ENCODE peak calls at places on chromosomes 11 and 22, in seven cellular contexts. One of them, this sample, is unnamed.

GRCh38 chr22:47605441-47605840 is 843.0 kb downstream of the TBC1D22A start:
- DNase-seq in putamen: no peak
- DNase-seq in SK-N-DZ: peak
- DNase-seq in nucleus accumbens: no peak
- DNase-seq in anterior cingulate cortex: no peak
- DNase-seq in COR-L47: peak
- DNase-seq in iris pigment epithelial cell: no peak
- DNase-seq in this sample: peak

GRCh38 chr11:217704-218103 is 10.2 kb downstream of the RIC8A start:
- DNase-seq in putamen: no peak
- DNase-seq in SK-N-DZ: no peak
- DNase-seq in nucleus accumbens: no peak
- DNase-seq in anterior cingulate cortex: no peak
- DNase-seq in COR-L47: no peak
- DNase-seq in iris pigment epithelial cell: no peak
- DNase-seq in this sample: no peak

GRCh38 chr11:76291576-76292526 is 85.5 kb upstream of the WNT11 start:
- DNase-seq in putamen: no peak
- DNase-seq in SK-N-DZ: no peak
- DNase-seq in nucleus accumbens: no peak
- DNase-seq in anterior cingulate cortex: no peak
- DNase-seq in COR-L47: peak
- DNase-seq in iris pigment epithelial cell: no peak
- DNase-seq in this sample: no peak

GRCh38 chr22:19442166-19442565 is 5.3 kb downstream of the C22orf39 start:
- DNase-seq in putamen: no peak
- DNase-seq in SK-N-DZ: no peak
- DNase-seq in nucleus accumbens: no peak
- DNase-seq in anterior cingulate cortex: no peak
- DNase-seq in COR-L47: no peak
- DNase-seq in iris pigment epithelial cell: peak
- DNase-seq in this sample: no peak

GRCh38 chr11:96257036-96257435 is 86.0 kb downstream of the MAML2 start:
- DNase-seq in putamen: no peak
- DNase-seq in SK-N-DZ: no peak
- DNase-seq in nucleus accumbens: no peak
- DNase-seq in anterior cingulate cortex: no peak
- DNase-seq in COR-L47: no peak
- DNase-seq in iris pigment epithelial cell: no peak
- DNase-seq in this sample: no peak

GRCh38 chr22:44085743-44086741 is 61.9 kb downstream of the PARVB start:
- DNase-seq in putamen: no peak
- DNase-seq in SK-N-DZ: peak
- DNase-seq in nucleus accumbens: no peak
- DNase-seq in anterior cingulate cortex: no peak
- DNase-seq in COR-L47: peak
- DNase-seq in iris pigment epithelial cell: peak
- DNase-seq in this sample: peak

GRCh38 chr11:11952036-11952435 is 56.4 kb downstream of the DKK3 start:
- DNase-seq in putamen: no peak
- DNase-seq in SK-N-DZ: no peak
- DNase-seq in nucleus accumbens: no peak
- DNase-seq in anterior cingulate cortex: no peak
- DNase-seq in COR-L47: no peak
- DNase-seq in iris pigment epithelial cell: no peak
- DNase-seq in this sample: no peak

GRCh38 chr22:44666207-44666585 is 35.8 kb upstream of the PRR5 start:
- DNase-seq in putamen: no peak
- DNase-seq in SK-N-DZ: no peak
- DNase-seq in nucleus accumbens: no peak
- DNase-seq in anterior cingulate cortex: no peak
- DNase-seq in COR-L47: no peak
- DNase-seq in iris pigment epithelial cell: no peak
- DNase-seq in this sample: no peak

GRCh38 chr11:29485641-29486040 is 531.2 kb downstream of the KCNA4 start:
- DNase-seq in putamen: no peak
- DNase-seq in SK-N-DZ: no peak
- DNase-seq in nucleus accumbens: no peak
- DNase-seq in anterior cingulate cortex: no peak
- DNase-seq in COR-L47: no peak
- DNase-seq in iris pigment epithelial cell: no peak
- DNase-seq in this sample: no peak

GRCh38 chr22:45891021-45891421 is 85.9 kb downstream of the WNT7B start:
- DNase-seq in putamen: no peak
- DNase-seq in SK-N-DZ: no peak
- DNase-seq in nucleus accumbens: no peak
- DNase-seq in anterior cingulate cortex: no peak
- DNase-seq in COR-L47: no peak
- DNase-seq in iris pigment epithelial cell: no peak
- DNase-seq in this sample: no peak

GRCh38 chr11:114232400-114233070 is 63.7 kb upstream of the NNMT start:
- DNase-seq in putamen: no peak
- DNase-seq in SK-N-DZ: no peak
- DNase-seq in nucleus accumbens: no peak
- DNase-seq in anterior cingulate cortex: no peak
- DNase-seq in COR-L47: no peak
- DNase-seq in iris pigment epithelial cell: no peak
- DNase-seq in this sample: no peak

GRCh38 chr11:107844041-107844440 is 14.5 kb downstream of the SLC35F2 start:
- DNase-seq in putamen: no peak
- DNase-seq in SK-N-DZ: no peak
- DNase-seq in nucleus accumbens: no peak
- DNase-seq in anterior cingulate cortex: no peak
- DNase-seq in COR-L47: no peak
- DNase-seq in iris pigment epithelial cell: peak
- DNase-seq in this sample: no peak

GRCh38 chr11:113528982-113529381 is 53.8 kb upstream of the DRD2 start:
- DNase-seq in putamen: no peak
- DNase-seq in SK-N-DZ: no peak
- DNase-seq in nucleus accumbens: no peak
- DNase-seq in anterior cingulate cortex: no peak
- DNase-seq in COR-L47: no peak
- DNase-seq in iris pigment epithelial cell: no peak
- DNase-seq in this sample: no peak

GRCh38 chr11:75388386-75389275 is 10.7 kb upstream of the RPS3 start:
- DNase-seq in putamen: peak
- DNase-seq in SK-N-DZ: peak
- DNase-seq in nucleus accumbens: peak
- DNase-seq in anterior cingulate cortex: peak
- DNase-seq in COR-L47: peak
- DNase-seq in iris pigment epithelial cell: peak
- DNase-seq in this sample: peak

GRCh38 chr11:1888347-1888753 is 3.3 kb downstream of the PRR33 start:
- DNase-seq in putamen: no peak
- DNase-seq in SK-N-DZ: no peak
- DNase-seq in nucleus accumbens: no peak
- DNase-seq in anterior cingulate cortex: no peak
- DNase-seq in COR-L47: no peak
- DNase-seq in iris pigment epithelial cell: no peak
- DNase-seq in this sample: peak

GRCh38 chr11:76169473-76169881 is 36.8 kb downstream of the WNT11 start:
- DNase-seq in putamen: no peak
- DNase-seq in SK-N-DZ: no peak
- DNase-seq in nucleus accumbens: no peak
- DNase-seq in anterior cingulate cortex: no peak
- DNase-seq in COR-L47: no peak
- DNase-seq in iris pigment epithelial cell: no peak
- DNase-seq in this sample: peak

GRCh38 chr11:23311986-23312940 is 452.0 kb upstream of the CCDC179 start:
- DNase-seq in putamen: no peak
- DNase-seq in SK-N-DZ: peak
- DNase-seq in nucleus accumbens: no peak
- DNase-seq in anterior cingulate cortex: no peak
- DNase-seq in COR-L47: no peak
- DNase-seq in iris pigment epithelial cell: peak
- DNase-seq in this sample: peak

GRCh38 chr11:63874511-63874910 is 35.6 kb downstream of the MARK2 start:
- DNase-seq in putamen: no peak
- DNase-seq in SK-N-DZ: no peak
- DNase-seq in nucleus accumbens: no peak
- DNase-seq in anterior cingulate cortex: no peak
- DNase-seq in COR-L47: no peak
- DNase-seq in iris pigment epithelial cell: no peak
- DNase-seq in this sample: no peak

GRCh38 chr11:134124660-134125451 is 56.0 kb downstream of the JAM3 start:
- DNase-seq in putamen: peak
- DNase-seq in SK-N-DZ: no peak
- DNase-seq in nucleus accumbens: peak
- DNase-seq in anterior cingulate cortex: peak
- DNase-seq in COR-L47: no peak
- DNase-seq in iris pigment epithelial cell: peak
- DNase-seq in this sample: peak

GRCh38 chr11:110251837-110252236 is 44.6 kb downstream of the RDX start:
- DNase-seq in putamen: no peak
- DNase-seq in SK-N-DZ: no peak
- DNase-seq in nucleus accumbens: no peak
- DNase-seq in anterior cingulate cortex: no peak
- DNase-seq in COR-L47: peak
- DNase-seq in iris pigment epithelial cell: peak
- DNase-seq in this sample: no peak

GRCh38 chr11:114762437-114762836 is 84.1 kb downstream of the NXPE2 start:
- DNase-seq in putamen: peak
- DNase-seq in SK-N-DZ: peak
- DNase-seq in nucleus accumbens: peak
- DNase-seq in anterior cingulate cortex: peak
- DNase-seq in COR-L47: peak
- DNase-seq in iris pigment epithelial cell: peak
- DNase-seq in this sample: peak

GRCh38 chr11:11397043-11397415 is 44.0 kb upstream of the CSNK2A3 start:
- DNase-seq in putamen: no peak
- DNase-seq in SK-N-DZ: no peak
- DNase-seq in nucleus accumbens: no peak
- DNase-seq in anterior cingulate cortex: no peak
- DNase-seq in COR-L47: no peak
- DNase-seq in iris pigment epithelial cell: no peak
- DNase-seq in this sample: no peak

GRCh38 chr11:47566166-47566546 is 757 bp downstream of the PTPMT1 start:
- DNase-seq in putamen: no peak
- DNase-seq in SK-N-DZ: no peak
- DNase-seq in nucleus accumbens: no peak
- DNase-seq in anterior cingulate cortex: no peak
- DNase-seq in COR-L47: no peak
- DNase-seq in iris pigment epithelial cell: no peak
- DNase-seq in this sample: no peak

GRCh38 chr22:23829845-23830372 is 8.9 kb downstream of the DERL3 start:
- DNase-seq in putamen: no peak
- DNase-seq in SK-N-DZ: no peak
- DNase-seq in nucleus accumbens: no peak
- DNase-seq in anterior cingulate cortex: no peak
- DNase-seq in COR-L47: no peak
- DNase-seq in iris pigment epithelial cell: peak
- DNase-seq in this sample: peak

GRCh38 chr22:50228366-50228765 is 16.5 kb downstream of the TUBGCP6 start:
- DNase-seq in putamen: no peak
- DNase-seq in SK-N-DZ: no peak
- DNase-seq in nucleus accumbens: no peak
- DNase-seq in anterior cingulate cortex: no peak
- DNase-seq in COR-L47: no peak
- DNase-seq in iris pigment epithelial cell: no peak
- DNase-seq in this sample: no peak

GRCh38 chr11:113504586-113504985 is 29.4 kb upstream of the DRD2 start:
- DNase-seq in putamen: peak
- DNase-seq in SK-N-DZ: no peak
- DNase-seq in nucleus accumbens: no peak
- DNase-seq in anterior cingulate cortex: no peak
- DNase-seq in COR-L47: peak
- DNase-seq in iris pigment epithelial cell: no peak
- DNase-seq in this sample: no peak

GRCh38 chr11:69374110-69374981 is 80.4 kb downstream of the MYEOV start:
- DNase-seq in putamen: no peak
- DNase-seq in SK-N-DZ: peak
- DNase-seq in nucleus accumbens: no peak
- DNase-seq in anterior cingulate cortex: no peak
- DNase-seq in COR-L47: no peak
- DNase-seq in iris pigment epithelial cell: no peak
- DNase-seq in this sample: peak

GRCh38 chr11:118650366-118650765 is 29.1 kb downstream of the TREH start:
- DNase-seq in putamen: no peak
- DNase-seq in SK-N-DZ: no peak
- DNase-seq in nucleus accumbens: no peak
- DNase-seq in anterior cingulate cortex: no peak
- DNase-seq in COR-L47: no peak
- DNase-seq in iris pigment epithelial cell: no peak
- DNase-seq in this sample: no peak

GRCh38 chr11:116529210-116529609 is 243.6 kb downstream of the BUD13 start:
- DNase-seq in putamen: peak
- DNase-seq in SK-N-DZ: no peak
- DNase-seq in nucleus accumbens: no peak
- DNase-seq in anterior cingulate cortex: no peak
- DNase-seq in COR-L47: no peak
- DNase-seq in iris pigment epithelial cell: no peak
- DNase-seq in this sample: no peak

GRCh38 chr22:19068784-19069271 is 53.4 kb downstream of the DGCR2 start:
- DNase-seq in putamen: no peak
- DNase-seq in SK-N-DZ: no peak
- DNase-seq in nucleus accumbens: no peak
- DNase-seq in anterior cingulate cortex: no peak
- DNase-seq in COR-L47: no peak
- DNase-seq in iris pigment epithelial cell: no peak
- DNase-seq in this sample: no peak

GRCh38 chr11:75656044-75656726 is 12.7 kb downstream of the MAP6 start:
- DNase-seq in putamen: no peak
- DNase-seq in SK-N-DZ: no peak
- DNase-seq in nucleus accumbens: no peak
- DNase-seq in anterior cingulate cortex: no peak
- DNase-seq in COR-L47: no peak
- DNase-seq in iris pigment epithelial cell: peak
- DNase-seq in this sample: no peak

GRCh38 chr11:117888140-117888561 is 11.7 kb upstream of the FXYD6 start:
- DNase-seq in putamen: peak
- DNase-seq in SK-N-DZ: no peak
- DNase-seq in nucleus accumbens: no peak
- DNase-seq in anterior cingulate cortex: no peak
- DNase-seq in COR-L47: no peak
- DNase-seq in iris pigment epithelial cell: no peak
- DNase-seq in this sample: no peak

GRCh38 chr11:44315947-44316387 is 6.0 kb upstream of the ALX4 start:
- DNase-seq in putamen: no peak
- DNase-seq in SK-N-DZ: no peak
- DNase-seq in nucleus accumbens: no peak
- DNase-seq in anterior cingulate cortex: no peak
- DNase-seq in COR-L47: peak
- DNase-seq in iris pigment epithelial cell: peak
- DNase-seq in this sample: peak

GRCh38 chr22:50452649-50453048 is 22.2 kb downstream of the SBF1 start:
- DNase-seq in putamen: no peak
- DNase-seq in SK-N-DZ: no peak
- DNase-seq in nucleus accumbens: no peak
- DNase-seq in anterior cingulate cortex: no peak
- DNase-seq in COR-L47: no peak
- DNase-seq in iris pigment epithelial cell: no peak
- DNase-seq in this sample: no peak

GRCh38 chr11:111018571-111018970 is 227.0 kb upstream of the POU2AF2 start:
- DNase-seq in putamen: no peak
- DNase-seq in SK-N-DZ: no peak
- DNase-seq in nucleus accumbens: no peak
- DNase-seq in anterior cingulate cortex: no peak
- DNase-seq in COR-L47: no peak
- DNase-seq in iris pigment epithelial cell: peak
- DNase-seq in this sample: no peak

GRCh38 chr11:121352301-121352891 is 59.8 kb downstream of the SC5D start:
- DNase-seq in putamen: peak
- DNase-seq in SK-N-DZ: no peak
- DNase-seq in nucleus accumbens: peak
- DNase-seq in anterior cingulate cortex: peak
- DNase-seq in COR-L47: peak
- DNase-seq in iris pigment epithelial cell: no peak
- DNase-seq in this sample: no peak

This sample was measured in SK-N-SH.